ENCODE peak calls at places on chromosomes 4 and X, in eight cellular contexts. T is foreskin fibroblast; W is GM23248; A is posterior cingulate gyrus; V is fibroblast of pulmonary artery; U is activated CD4-positive, alpha-beta memory T cell treated with anti-CD3 and anti-CD28 coated beads, Interleukin-2, amount 10 ng/mL, durations not matched to agents 7 days and 5 days; O is AG09309; P is stimulated activated CD4-positive, alpha-beta T cell treated with anti-CD3 and anti-CD28 coated beads, Interleukin-15, amount 100 ng/mL, for 24 hours. H is an unnamed sample.

GRCh38 chrX:115563633-115564182 is 2.7 kb downstream of the PLS3 start:
- DNase-seq in T (no peak), W (peak), A (no peak), V (peak), U (no peak), O (no peak), P (no peak), H (no peak)

GRCh38 chr4:124710911-124711310 is 1.6 kb downstream of the ANKRD50 start:
- DNase-seq in T (peak), W (peak), A (no peak), V (peak), U (no peak), O (no peak), P (no peak), H (peak)

GRCh38 chr4:16869594-16870245 is 28.7 kb downstream of the LDB2 start:
- DNase-seq in T (no peak), W (no peak), A (peak), V (no peak), U (no peak), O (no peak), P (no peak), H (no peak)

GRCh38 chr4:132860976-132861375 is 288.1 kb upstream of the PCDH10 start:
- DNase-seq in T (no peak), W (no peak), A (no peak), V (no peak), U (no peak), O (no peak), P (no peak), H (no peak)

GRCh38 chrX:101291204-101291603 is at the start of gene TAF7L:
- DNase-seq in T (peak), W (peak), A (no peak), V (peak), U (no peak), O (no peak), P (no peak), H (peak)

GRCh38 chrX:153984351-153985178 is 12.0 kb downstream of the TMEM187 start:
- DNase-seq in T (no peak), W (no peak), A (no peak), V (no peak), U (no peak), O (no peak), P (peak), H (no peak)

GRCh38 chrX:65862638-65863037 is 177.2 kb downstream of the VSIG4 start:
- DNase-seq in T (no peak), W (no peak), A (no peak), V (no peak), U (no peak), O (no peak), P (no peak), H (no peak)

GRCh38 chr4:125254111-125254510 is 60.6 kb upstream of the FAT4 start:
- DNase-seq in T (no peak), W (peak), A (no peak), V (peak), U (no peak), O (no peak), P (no peak), H (peak)

GRCh38 chrX:20056704-20057103 is 60.0 kb downstream of the MAP7D2 start:
- DNase-seq in T (no peak), W (no peak), A (no peak), V (no peak), U (no peak), O (no peak), P (no peak), H (no peak)

GRCh38 chrX:1720826-1721225 is 106.0 kb downstream of the ASMT start:
- DNase-seq in T (no peak), W (no peak), A (no peak), V (no peak), U (no peak), O (peak), P (no peak), H (no peak)

GRCh38 chr4:63492515-63492914 is 916.7 kb downstream of the TECRL start:
- DNase-seq in T (no peak), W (no peak), A (no peak), V (no peak), U (no peak), O (no peak), P (no peak), H (no peak)

GRCh38 chrX:24055043-24055356 is 244 bp downstream of the EIF2S3 start:
- DNase-seq in T (no peak), W (no peak), A (no peak), V (no peak), U (no peak), O (no peak), P (no peak), H (no peak)

GRCh38 chr4:107380190-107380589 is 339.8 kb downstream of the PAPSS1 start:
- DNase-seq in T (peak), W (no peak), A (no peak), V (no peak), U (no peak), O (no peak), P (no peak), H (no peak)

GRCh38 chrX:13250831-13251612 is 68.8 kb downstream of the ATXN3L start:
- DNase-seq in T (peak), W (peak), A (no peak), V (peak), U (no peak), O (peak), P (no peak), H (peak)

GRCh38 chrX:74593593-74593992 is 20.8 kb downstream of the RLIM start:
- DNase-seq in T (no peak), W (peak), A (no peak), V (peak), U (no peak), O (no peak), P (no peak), H (peak)

GRCh38 chr4:64000241-64000640 is 409.0 kb downstream of the TECRL start:
- DNase-seq in T (no peak), W (no peak), A (no peak), V (no peak), U (no peak), O (no peak), P (no peak), H (no peak)